ENCODE peak calls at places on chromosomes 2 and 18, in five cellular contexts. B is cerebellum, O is Calu3, W is transverse colon, I is GM04504. P is an unnamed sample.

GRCh38 chr2:222860740-222861410 is at the start of gene ACSL3:
- DNase-seq in I (peak), W (peak), B (peak), O (peak), P (no peak)

GRCh38 chr2:230751062-230751461 is 38.4 kb downstream of the CAB39 start:
- DNase-seq in O (no peak), W (no peak), B (no peak), I (no peak), P (no peak)

GRCh38 chr2:177289824-177290632 is 25.5 kb upstream of the NFE2L2 start:
- DNase-seq in O (no peak), W (no peak), B (no peak), I (no peak), P (no peak)

GRCh38 chr18:77300579-77300978 is 50.9 kb downstream of the GALR1 start:
- DNase-seq in I (no peak), B (no peak), O (no peak), W (no peak), P (no peak)

GRCh38 chr2:231129216-231129615 is 4.4 kb upstream of the HTR2B start:
- DNase-seq in B (no peak), O (no peak), I (no peak), W (no peak), P (no peak)

GRCh38 chr18:50675043-50675442 is 115.2 kb downstream of the MAPK4 start:
- DNase-seq in B (no peak), W (no peak), I (no peak), O (no peak), P (no peak)

GRCh38 chr2:1655461-1655860 is 88.9 kb downstream of the PXDN start:
- DNase-seq in O (no peak), B (no peak), W (no peak), I (no peak), P (no peak)

GRCh38 chr2:43400508-43400907 is 174.1 kb upstream of the ZFP36L2 start:
- DNase-seq in B (no peak), I (no peak), W (no peak), O (no peak), P (no peak)

GRCh38 chr2:9594361-9595063 is 36.3 kb downstream of the YWHAQ start:
- DNase-seq in W (no peak), O (peak), B (no peak), I (peak), P (no peak)

GRCh38 chr2:181196401-181196800 is 216.0 kb downstream of the UBE2E3 start:
- DNase-seq in O (no peak), I (no peak), B (no peak), W (no peak), P (no peak)

GRCh38 chr18:54647176-54647575 is 56.1 kb downstream of the DYNAP start:
- DNase-seq in W (peak), O (peak), I (no peak), B (no peak), P (no peak)

GRCh38 chr2:113012436-113013335 is 7.4 kb downstream of the IL36A start:
- DNase-seq in B (no peak), I (no peak), O (peak), W (no peak), P (peak)

GRCh38 chr2:100878000-100878786 is 58.3 kb downstream of the NPAS2 start:
- DNase-seq in B (no peak), O (no peak), I (no peak), W (no peak), P (no peak)

GRCh38 chr2:43110442-43110871 is 115.9 kb downstream of the ZFP36L2 start:
- DNase-seq in O (peak), B (no peak), W (no peak), I (peak), P (no peak)

GRCh38 chr2:5834491-5834890 is 142.3 kb downstream of the SOX11 start:
- DNase-seq in W (no peak), I (no peak), O (no peak), B (no peak), P (no peak)

GRCh38 chr18:32287249-32287648 is 97.4 kb downstream of the MEP1B start:
- DNase-seq in W (no peak), B (no peak), I (no peak), O (no peak), P (no peak)

GRCh38 chr2:27032495-27033252 is at the start of gene TMEM214:
- DNase-seq in W (peak), B (peak), O (peak), I (peak), P (peak)

GRCh38 chr2:156918410-156918809 is 339.1 kb upstream of the GALNT5 start:
- DNase-seq in O (no peak), I (no peak), W (no peak), B (no peak), P (no peak)

GRCh38 chr2:29293830-29294438 is 178.7 kb downstream of the CLIP4 start:
- DNase-seq in I (no peak), O (peak), B (no peak), W (no peak), P (no peak)

GRCh38 chr2:225690153-225690552 is 290.6 kb downstream of the NYAP2 start:
- DNase-seq in B (no peak), I (no peak), O (no peak), W (no peak), P (no peak)

GRCh38 chr2:218569038-218569431 is 396 bp downstream of the CNOT9 start:
- DNase-seq in B (no peak), O (peak), W (peak), I (peak), P (no peak)

GRCh38 chr2:55581875-55582547 is 35.4 kb downstream of the PPP4R3B start:
- DNase-seq in I (peak), W (peak), B (no peak), O (no peak), P (no peak)

GRCh38 chr2:238256594-238257104 is 16.8 kb upstream of the HES6 start:
- DNase-seq in B (peak), W (peak), O (peak), I (peak), P (no peak)

GRCh38 chr2:38076710-38077430 is 919 bp upstream of the CYP1B1 start:
- DNase-seq in I (peak), W (peak), O (peak), B (no peak), P (peak)

GRCh38 chr2:207662203-207662602 is 37.0 kb upstream of the METTL21A start:
- DNase-seq in W (peak), I (no peak), O (no peak), B (no peak), P (no peak)

GRCh38 chr2:1219901-1220691 is 193.2 kb upstream of the TPO start:
- DNase-seq in W (no peak), I (no peak), O (no peak), B (no peak), P (no peak)

GRCh38 chr2:25362564-25363145 is 20.9 kb upstream of the DNMT3A start:
- DNase-seq in O (no peak), B (no peak), W (peak), I (no peak), P (no peak)

GRCh38 chr18:74249181-74249968 is 42.4 kb downstream of the CYB5A start:
- DNase-seq in W (no peak), O (peak), I (peak), B (no peak), P (no peak)

GRCh38 chr2:43268066-43268971 is 41.9 kb upstream of the ZFP36L2 start:
- DNase-seq in O (no peak), I (no peak), W (no peak), B (no peak), P (no peak)

GRCh38 chr2:234335676-234336228 is 161.1 kb downstream of the ARL4C start:
- DNase-seq in B (peak), W (peak), O (no peak), I (peak), P (no peak)

GRCh38 chr18:26544459-26544858 is 3.9 kb downstream of the KCTD1 start:
- DNase-seq in I (no peak), O (no peak), B (no peak), W (no peak), P (no peak)

GRCh38 chr2:96527990-96528679 is 8.4 kb upstream of the ARID5A start:
- DNase-seq in O (no peak), W (peak), B (no peak), I (no peak), P (no peak)

P was measured in HS-27A.